ENCODE peak calls at places on chromosomes 6 and 20, in eight cellular contexts. W, I, A, F, H, E, M and B are unnamed samples.

GRCh38 chr20:8043687-8044278 is 24.2 kb upstream of the TMX4 start:
- DNase-seq in A (no peak), H (no peak), F (no peak), M (no peak), E (peak; percentile 81), W (no peak), I (peak; percentile 27), B (no peak)

GRCh38 chr6:166742981-166743380 is 115.9 kb upstream of the RPS6KA2 start:
- DNase-seq in E (no peak), H (no peak), M (no peak), I (no peak), F (no peak), A (no peak), W (no peak), B (no peak)

GRCh38 chr6:127937102-127937501 is 36.2 kb upstream of the THEMIS start:
- DNase-seq in W (no peak), I (no peak), E (no peak), F (no peak), M (no peak), H (no peak), A (no peak), B (no peak)

GRCh38 chr20:2116170-2116940 is 14.7 kb downstream of the STK35 start:
- DNase-seq in F (no peak), H (no peak), E (no peak), M (no peak), A (no peak), W (no peak), I (no peak), B (no peak)

GRCh38 chr6:105902401-105903031 is 183.6 kb upstream of the PRDM1 start:
- DNase-seq in I (no peak), H (no peak), F (no peak), A (no peak), W (no peak), E (no peak), M (no peak), B (no peak)

GRCh38 chr6:89122625-89123024 is 4.8 kb upstream of the SRSF12 start:
- DNase-seq in M (no peak), H (no peak), W (no peak), A (no peak), I (no peak), F (no peak), E (peak; percentile 53), B (no peak)

GRCh38 chr6:167907837-167908681 is 81.3 kb downstream of the AFDN start:
- DNase-seq in F (no peak), H (peak; percentile 38), I (no peak), M (no peak), W (no peak), A (no peak), E (peak; percentile 51), B (no peak)

GRCh38 chr6:157314705-157315321 is 8.5 kb downstream of the TMEM242 start:
- DNase-seq in E (peak; percentile 76), F (no peak), W (no peak), H (no peak), I (peak; percentile 71), A (peak; percentile 42), M (no peak), B (no peak)

DNA sequence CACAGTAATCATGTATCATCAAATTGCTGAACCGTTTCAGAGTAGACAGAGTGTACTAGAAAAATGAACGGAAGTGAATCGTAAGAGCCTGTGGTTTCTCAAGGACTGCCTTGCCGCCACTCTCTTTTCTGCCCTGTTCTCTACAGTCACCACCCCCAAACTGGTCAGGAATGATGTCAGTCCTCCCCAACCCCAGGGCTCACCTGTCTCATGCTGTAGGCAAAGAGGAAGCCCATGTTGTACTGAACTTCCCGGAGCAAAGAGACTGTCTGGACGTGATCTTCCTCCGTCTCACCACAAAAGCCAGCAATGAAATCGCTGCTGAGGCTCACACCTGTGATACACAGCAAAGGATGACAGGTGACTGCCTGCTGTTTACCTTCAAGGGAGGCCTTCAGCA is 31.0 kb downstream of the CDK5RAP1 start:
- DNase-seq in I (no peak), A (no peak), W (peak; percentile 29), F (no peak), M (no peak), E (no peak), H (peak; percentile 53), B (no peak)
- H3K4me3 ChIP-seq in I (no peak overlapping the region), A (no peak overlapping the region), W (no peak overlapping the region), F (no peak overlapping the region), M (no peak overlapping the region), E (no peak overlapping the region), H (no peak overlapping the region), B (no peak overlapping the region)

GRCh38 chr6:25051083-25051482 is 115.3 kb upstream of the RIPOR2 start:
- DNase-seq in W (no peak), I (no peak), E (no peak), A (no peak), M (no peak), F (no peak), H (no peak), B (no peak)
- TF ChIP-seq EP300 in W (no peak), I (no peak), E (no peak), A (no peak), M (no peak), F (no peak), H (no peak), B (no peak)

GRCh38 chr20:45307076-45307645 is 521 bp downstream of the RBPJL start:
- DNase-seq in F (no peak), I (no peak), H (no peak), M (no peak), E (no peak), A (no peak), W (no peak), B (no peak)

GRCh38 chr20:45309075-45309474 is 976 bp upstream of the MATN4 start:
- DNase-seq in M (no peak), A (no peak), I (no peak), H (no peak), E (no peak), F (no peak), W (no peak), B (no peak)

GRCh38 chr20:45306431-45306982 is at the start of gene RBPJL:
- DNase-seq in W (no peak), A (no peak), F (no peak), M (no peak), E (no peak), H (no peak), I (peak; percentile 66), B (no peak)

GRCh38 chr20:45305262-45305661 is 1.4 kb upstream of the RBPJL start:
- DNase-seq in E (no peak), F (no peak), H (no peak), W (no peak), M (no peak), I (no peak), A (no peak), B (no peak)

DNA sequence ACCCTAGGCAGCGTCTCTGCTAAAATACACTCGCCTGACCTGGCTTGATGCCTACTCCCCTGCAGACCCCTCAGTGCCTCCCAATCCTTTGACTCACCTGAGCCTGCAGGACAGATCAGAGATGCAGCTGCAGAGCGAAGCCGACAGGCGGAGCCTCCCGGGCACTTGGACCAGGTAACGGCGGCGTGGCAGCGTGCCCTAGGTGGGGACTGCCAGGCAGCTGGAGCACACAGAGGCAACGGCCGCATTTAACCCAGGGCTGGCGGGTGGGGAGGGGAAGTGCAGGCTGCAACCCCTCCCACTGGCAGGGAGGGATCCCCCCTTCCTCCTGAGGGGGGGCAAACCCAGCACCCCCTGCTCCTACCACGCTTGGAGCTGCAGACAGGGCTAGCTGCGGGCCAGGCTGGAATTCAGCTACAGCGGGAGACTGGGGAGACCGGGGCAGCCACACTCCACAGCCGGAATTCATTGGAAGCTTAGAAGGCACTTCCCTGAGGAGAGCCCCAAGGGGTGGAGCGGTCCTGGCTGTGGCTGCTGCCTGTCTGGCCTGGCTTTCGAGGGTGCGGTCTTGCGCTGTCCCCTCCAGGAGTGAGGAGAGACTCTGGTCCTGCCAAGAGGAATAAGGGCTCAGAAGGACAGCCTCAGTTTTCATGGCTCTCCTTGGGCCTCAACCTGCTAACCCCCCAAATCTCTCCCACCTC is at the start of gene MATN4:
- DNase-seq in M (no peak), A (no peak), W (peak; percentile 77), I (no peak), E (no peak), H (peak; percentile 56), F (no peak), B (no peak)
- TF ChIP-seq POLR2AphosphoS5 in M (no peak), A (no peak), W (no peak), I (no peak), E (no peak), H (no peak), F (no peak), B (no peak)

DNA sequence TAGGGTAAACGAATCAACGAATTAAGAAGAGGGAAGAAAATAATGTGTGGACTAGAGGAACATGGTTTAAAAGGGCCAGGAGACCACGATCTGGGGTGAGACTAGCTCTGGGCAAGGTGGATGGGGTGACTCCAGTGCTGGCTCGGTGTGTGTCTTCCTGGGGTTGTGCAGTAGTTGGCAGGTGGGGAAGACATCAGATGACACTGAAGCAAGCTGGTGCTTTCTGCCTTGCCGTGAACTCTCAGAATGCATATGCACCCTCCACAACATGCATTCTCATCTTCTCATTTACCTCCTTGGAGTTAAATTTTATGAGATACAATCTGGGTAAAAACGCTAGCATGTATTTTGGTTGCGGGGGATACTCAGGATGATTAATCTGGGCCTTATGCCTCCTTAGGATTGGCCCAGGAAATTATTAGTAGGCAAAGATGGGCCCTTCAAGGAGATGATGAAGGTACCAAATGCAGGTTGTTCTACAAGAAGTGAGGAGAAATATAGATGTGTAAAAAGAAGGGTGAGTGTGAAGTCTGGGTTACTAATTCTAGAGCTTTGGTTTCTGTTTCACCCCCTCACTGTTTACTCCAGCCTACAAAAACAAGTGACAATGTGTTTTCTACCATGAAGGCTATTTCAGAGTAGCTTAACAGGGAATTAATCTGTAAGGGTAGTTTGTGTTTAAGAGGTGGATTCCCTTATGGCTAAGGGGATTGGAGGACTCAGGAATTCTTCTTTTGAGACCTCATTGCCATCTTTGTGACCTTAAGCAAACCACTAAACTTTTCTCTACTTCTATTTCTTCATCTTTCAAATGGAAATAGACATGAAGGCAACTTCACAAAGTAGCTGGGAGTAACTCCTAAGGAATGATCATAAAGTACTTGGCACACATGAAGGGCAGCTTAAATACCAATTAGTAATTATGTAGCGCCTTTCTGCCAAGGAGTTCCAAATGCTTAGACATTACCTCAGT is 71.0 kb upstream of the SUPT3H start:
- DNase-seq in A (no peak), M (no peak), E (no peak), H (no peak), W (no peak), F (no peak), I (no peak), B (no peak)
- H3K4me3 ChIP-seq in A (no peak overlapping the region), M (no peak overlapping the region), E (no peak overlapping the region), H (no peak overlapping the region), W (no peak overlapping the region), F (no peak overlapping the region), I (no peak overlapping the region), B (no peak overlapping the region)